ENCODE peak calls at places on chromosome 12, in eight cellular contexts. M is breast epithelium; P is neural progenitor cell; C is CD8-positive, alpha-beta memory T cell; Q is CD4-positive, CD25-positive, alpha-beta regulatory T cell; X is WERI-Rb-1; U is lower lobe of right lung; V is ovary. B is an unnamed sample.

GRCh38 chr12:96810057-96810456 is 97.0 kb upstream of the NEDD1 start:
- DNase-seq in M (no peak), P (peak; percentile 30), U (no peak), X (no peak), C (no peak), V (no peak), Q (no peak), B (no peak)

GRCh38 chr12:79547735-79548347 is 142.9 kb downstream of the PAWR start:
- DNase-seq in M (no peak), Q (peak; percentile 15), P (peak; percentile 64), X (peak; percentile 37), C (no peak), V (no peak), U (no peak), B (no peak)

GRCh38 chr12:91833780-91834359 is 311.8 kb downstream of the BTG1 start:
- DNase-seq in X (no peak), U (no peak), V (no peak), M (no peak), Q (no peak), C (no peak), P (no peak), B (no peak)

GRCh38 chr12:127803545-127803944 is 463.4 kb upstream of the TMEM132C start:
- DNase-seq in V (no peak), Q (no peak), C (no peak), X (no peak), M (no peak), P (no peak), U (no peak), B (no peak)

GRCh38 chr12:96986883-96987523 is 79.9 kb downstream of the NEDD1 start:
- DNase-seq in Q (peak; percentile 3), M (no peak), P (peak; percentile 74), X (no peak), V (no peak), C (no peak), U (no peak), B (no peak)

GRCh38 chr12:49294086-49294803 is 702 bp upstream of the PRPH start:
- DNase-seq in U (no peak), Q (no peak), M (no peak), P (peak; percentile 42), V (no peak), C (no peak), X (no peak), B (no peak)

GRCh38 chr12:92912052-92912451 is 17.0 kb downstream of the EEA1 start:
- DNase-seq in C (no peak), Q (peak; percentile 60), U (no peak), X (no peak), V (no peak), P (no peak), M (no peak), B (no peak)

GRCh38 chr12:131076791-131077747 is 123.4 kb downstream of the ADGRD1 start:
- DNase-seq in C (no peak), M (no peak), U (peak; percentile 42), Q (no peak), P (no peak), X (no peak), V (peak; percentile 19), B (no peak)

GRCh38 chr12:90576707-90577106 is 378.3 kb downstream of the CCER1 start:
- DNase-seq in U (no peak), P (no peak), M (no peak), V (no peak), C (no peak), Q (no peak), X (no peak), B (no peak)

GRCh38 chr12:115599251-115599811 is 678.2 kb downstream of the MED13L start:
- DNase-seq in V (peak; percentile 36), M (no peak), U (no peak), X (no peak), P (peak; percentile 50), Q (no peak), C (no peak), B (no peak)

GRCh38 chr12:101719566-101719965 is 19.7 kb downstream of the SYCP3 start:
- DNase-seq in Q (no peak), C (no peak), X (no peak), U (no peak), M (no peak), V (no peak), P (no peak), B (no peak)

GRCh38 chr12:57235012-57235727 is 5.7 kb downstream of the SHMT2 start:
- DNase-seq in X (no peak), Q (peak; percentile 56), P (peak; percentile 50), V (no peak), C (no peak), U (peak; percentile 45), M (no peak), B (no peak)

GRCh38 chr12:102052192-102053061 is 9.4 kb downstream of the WASHC3 start:
- DNase-seq in C (no peak), X (no peak), M (no peak), Q (no peak), P (no peak), V (no peak), U (no peak), B (no peak)

GRCh38 chr12:116717466-116718457 is 20.1 kb downstream of the SPRING1 start:
- DNase-seq in C (no peak), X (no peak), M (no peak), P (no peak), Q (no peak), V (peak; percentile 52), U (peak; percentile 55), B (no peak)

GRCh38 chr12:60494249-60494648 is 898.4 kb downstream of the SLC16A7 start:
- DNase-seq in Q (peak; percentile 0), X (no peak), U (no peak), C (no peak), M (no peak), V (no peak), P (peak; percentile 40), B (no peak)

GRCh38 chr12:108112815-108113556 is 16.1 kb upstream of the WSCD2 start:
- DNase-seq in C (no peak), P (peak; percentile 63), V (no peak), M (no peak), X (no peak), Q (no peak), U (no peak), B (no peak)

GRCh38 chr12:104764225-104765073 is 193.6 kb downstream of the SLC41A2 start:
- DNase-seq in C (no peak), M (no peak), X (no peak), Q (peak; percentile 46), U (no peak), P (no peak), V (no peak), B (no peak)

GRCh38 chr12:46233418-46233817 is 35.4 kb downstream of the SLC38A1 start:
- DNase-seq in Q (no peak), M (no peak), C (no peak), U (no peak), V (no peak), P (no peak), X (no peak), B (no peak)

GRCh38 chr12:79988368-79988767 is 53.5 kb upstream of the PPP1R12A start:
- DNase-seq in X (no peak), C (no peak), U (no peak), P (no peak), V (no peak), M (no peak), Q (no peak), B (no peak)

GRCh38 chr12:61694214-61694613 is 566.0 kb upstream of the USP15 start:
- DNase-seq in C (no peak), U (no peak), M (no peak), X (no peak), Q (no peak), P (no peak), V (no peak), B (no peak)
- H3K9me3 ChIP-seq in C (no peaks in the 10 kb centered on the region), U (peaks cover 18% of the 10 kb centered on the region), M (peaks cover 52% of the 10 kb centered on the region), X (peaks cover 17% of the 10 kb centered on the region), Q (no peaks in the 10 kb centered on the region), P (peaks cover 18% of the 10 kb centered on the region), V (no peaks in the 10 kb centered on the region), B (no peaks in the 10 kb centered on the region)

GRCh38 chr12:14243941-14244340 is 121.5 kb upstream of the ATF7IP start:
- DNase-seq in C (no peak), V (no peak), M (no peak), P (no peak), X (no peak), U (no peak), Q (no peak), B (no peak)
- H3K9me3 ChIP-seq in C (peaks cover 9% of the 10 kb centered on the region), V (no peaks in the 10 kb centered on the region), M (peaks cover 24% of the 10 kb centered on the region), P (peaks cover 10% of the 10 kb centered on the region), X (peaks cover 23% of the 10 kb centered on the region), U (peaks cover 20% of the 10 kb centered on the region), Q (peaks cover 5% of the 10 kb centered on the region), B (peaks cover 6% of the 10 kb centered on the region)

DNA sequence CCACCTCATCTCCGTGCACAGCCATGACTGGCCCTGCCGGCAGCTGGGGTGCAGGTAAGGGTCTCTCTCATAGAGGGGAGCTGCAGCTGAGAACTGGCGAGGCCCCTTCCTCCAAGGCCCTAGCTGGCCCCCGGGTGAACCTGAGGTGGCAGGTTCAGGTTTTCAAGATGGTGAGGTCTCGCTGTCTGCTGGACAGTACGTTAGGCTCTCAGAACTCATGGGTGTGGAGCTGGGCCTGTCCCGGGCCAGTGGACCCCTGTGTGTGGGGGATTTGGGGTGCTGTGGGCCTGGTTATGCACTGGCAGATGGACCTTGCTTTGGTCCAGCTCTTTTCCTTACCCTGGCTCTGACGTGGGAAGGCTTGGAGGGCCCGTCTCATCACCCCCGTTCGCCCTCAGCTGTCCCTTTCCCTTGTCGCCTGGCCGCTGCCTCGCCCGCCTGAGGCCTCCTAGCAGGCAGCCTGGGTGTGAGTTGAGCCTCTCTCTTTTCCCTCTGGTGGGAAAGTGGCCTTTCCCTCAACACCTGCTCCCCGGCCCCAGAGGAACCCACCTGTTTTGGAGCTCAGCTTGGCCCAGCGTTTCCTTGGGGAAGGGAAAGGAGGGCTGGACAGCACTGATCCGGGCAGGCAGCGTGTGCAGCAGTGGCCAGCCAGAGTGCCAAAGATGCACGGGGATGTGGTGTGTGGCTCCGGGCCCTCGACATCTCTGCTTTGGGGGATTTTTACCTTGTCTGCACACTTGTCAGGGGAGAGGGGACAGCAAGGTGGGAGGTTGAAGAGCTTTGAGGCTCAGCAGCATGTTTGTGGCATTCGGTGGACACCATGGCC is 28.3 kb downstream of the IL31 start:
- DNase-seq in P (no peak), X (no peak), U (no peak), Q (no peak), M (no peak), C (no peak), V (no peak), B (no peak)
- H3K9me3 ChIP-seq in P (no peaks in the 10 kb centered on the region), X (peaks cover 9% of the 10 kb centered on the region), U (no peaks in the 10 kb centered on the region), Q (no peaks in the 10 kb centered on the region), M (no peaks in the 10 kb centered on the region), C (no peaks in the 10 kb centered on the region), V (no peaks in the 10 kb centered on the region), B (no peaks in the 10 kb centered on the region)

DNA sequence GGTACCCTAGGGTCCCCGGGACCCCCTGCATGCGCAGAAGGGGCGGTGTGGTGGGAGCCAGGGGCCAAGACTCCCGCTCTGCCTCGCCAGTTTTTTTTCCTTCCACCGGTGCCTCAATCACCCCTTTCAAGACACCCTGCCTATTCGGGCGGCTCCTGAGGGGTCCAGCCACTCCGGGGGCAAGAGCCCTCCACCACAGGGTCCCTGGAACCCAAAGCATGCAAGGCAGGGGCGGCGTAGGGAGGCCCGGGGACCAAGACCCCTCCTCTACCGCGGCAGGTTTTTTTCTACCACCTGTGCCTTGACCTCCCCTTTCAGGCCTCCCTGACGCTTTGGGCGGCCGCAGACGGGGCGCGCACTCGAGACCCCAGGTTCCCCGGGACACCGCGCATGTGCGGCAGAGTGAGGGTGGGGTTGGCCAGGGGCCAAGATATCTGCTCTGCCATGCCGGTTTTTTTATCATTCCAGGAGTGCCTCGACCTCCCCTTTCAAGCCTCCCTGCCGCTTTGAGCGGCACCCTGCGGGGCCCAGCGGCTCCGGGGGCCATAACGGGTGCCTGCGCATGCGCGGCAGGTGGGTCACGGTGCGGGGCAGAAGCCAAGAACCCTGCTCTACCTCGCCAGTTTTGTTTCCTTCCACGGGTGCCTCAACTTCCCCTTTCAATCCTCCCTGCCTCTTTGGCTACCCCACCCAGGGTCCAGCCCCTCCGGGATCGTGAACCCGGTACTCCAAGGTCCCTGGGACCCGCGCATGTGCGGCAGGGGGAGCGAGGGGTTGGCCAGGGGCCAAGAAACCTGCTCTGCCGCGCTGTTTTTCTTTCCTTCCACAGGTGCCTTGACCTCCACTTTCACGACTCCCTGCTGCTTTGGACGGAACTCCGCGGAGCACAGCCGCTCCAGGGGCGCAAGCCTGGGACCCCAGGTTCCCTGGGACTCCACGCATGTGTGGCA is 328.1 kb downstream of the ALG10 start:
- DNase-seq in U (no peak), M (no peak), P (no peak), Q (no peak), X (no peak), V (no peak), C (no peak), B (no peak)
- H3K9me3 ChIP-seq in U (no peaks in the 10 kb centered on the region), M (peaks cover 99% of the 10 kb centered on the region), P (no peaks in the 10 kb centered on the region), Q (no peaks in the 10 kb centered on the region), X (no peaks in the 10 kb centered on the region), V (peaks cover 3% of the 10 kb centered on the region), C (no peaks in the 10 kb centered on the region), B (no peaks in the 10 kb centered on the region)